ENCODE peak calls at places on chromosomes 7 and 10, in six cellular contexts. U is stomach, A is suprapubic skin, X is K562, C is GM12878, G is sigmoid colon. J is an unnamed sample.

GRCh38 chr7:117872565-117873055 is 631 bp downstream of the CTTNBP2 start:
- DNase-seq in U (no peak), X (no peak), C (no peak), A (no peak), G (peak), J (peak)

GRCh38 chr10:110818311-110819257 is 53.1 kb upstream of the PDCD4 start:
- DNase-seq in C (no peak), A (no peak), X (no peak), G (peak), U (peak), J (peak)

GRCh38 chr10:125023269-125023668 is 81.3 kb downstream of the ZRANB1 start:
- DNase-seq in U (peak), A (no peak), G (peak), C (no peak), X (no peak), J (no peak)

GRCh38 chr7:36070230-36070629 is 82.8 kb upstream of the EEPD1 start:
- DNase-seq in G (peak), X (no peak), C (no peak), U (no peak), A (no peak), J (no peak)

GRCh38 chr10:129526943-129527342 is 59.9 kb downstream of the MGMT start:
- DNase-seq in U (no peak), X (no peak), A (no peak), C (no peak), G (no peak), J (no peak)

GRCh38 chr10:6136215-6137201 is 47.7 kb downstream of the RBM17 start:
- DNase-seq in C (peak), A (no peak), G (peak), U (no peak), X (no peak), J (no peak)

GRCh38 chr7:158829342-158830210 is at the start of gene ESYT2:
- DNase-seq in X (peak), G (peak), C (peak), A (peak), U (peak), J (peak)

GRCh38 chr10:131022369-131022768 is 289.2 kb downstream of the TCERG1L start:
- DNase-seq in G (no peak), X (no peak), U (no peak), A (no peak), C (no peak), J (no peak)

GRCh38 chr7:88092676-88092999 is 127.2 kb downstream of the SRI start:
- DNase-seq in U (no peak), X (no peak), A (no peak), G (no peak), C (no peak), J (no peak)

GRCh38 chr7:69638674-69639073 is 40.4 kb downstream of the AUTS2 start:
- DNase-seq in X (no peak), G (no peak), A (no peak), U (no peak), C (no peak), J (no peak)

GRCh38 chr10:71093531-71093930 is 118.8 kb upstream of the UNC5B start:
- DNase-seq in X (no peak), G (no peak), C (no peak), A (peak), U (peak), J (no peak)

GRCh38 chr7:836429-836828 is 4.2 kb downstream of the SUN1 start:
- DNase-seq in G (peak), U (no peak), C (no peak), A (no peak), X (peak), J (no peak)

GRCh38 chr7:16951483-16952080 is 69.8 kb upstream of the AGR3 start:
- DNase-seq in U (no peak), A (no peak), X (no peak), G (no peak), C (no peak), J (no peak)

GRCh38 chr10:117198088-117198487 is 799 bp downstream of the KCNK18 start:
- DNase-seq in U (no peak), X (no peak), A (no peak), G (no peak), C (no peak), J (no peak)

GRCh38 chr7:98366562-98366938 is 34.3 kb downstream of the BAIAP2L1 start:
- DNase-seq in G (no peak), X (no peak), C (no peak), A (peak), U (peak), J (no peak)

GRCh38 chr7:10974717-10975032 is 1.0 kb downstream of the PHF14 start:
- DNase-seq in C (no peak), G (no peak), U (no peak), A (no peak), X (peak), J (no peak)

GRCh38 chr7:28804990-28805389 is 153.1 kb downstream of the TRIL start:
- DNase-seq in A (no peak), G (no peak), C (no peak), U (no peak), X (no peak), J (no peak)

GRCh38 chr10:71286521-71287294 is 32.4 kb upstream of the SLC29A3 start:
- DNase-seq in X (no peak), C (no peak), U (no peak), G (no peak), A (no peak), J (peak)

GRCh38 chr10:43888551-43888950 is 239.9 kb upstream of the ZNF32 start:
- DNase-seq in U (no peak), A (no peak), X (no peak), G (no peak), C (no peak), J (no peak)

GRCh38 chr7:3065724-3066143 is 22.1 kb upstream of the CARD11 start:
- DNase-seq in A (no peak), X (peak), G (no peak), C (no peak), U (peak), J (no peak)

GRCh38 chr7:36261019-36261754 is 108.1 kb downstream of the EEPD1 start:
- DNase-seq in A (no peak), U (no peak), C (no peak), X (no peak), G (no peak), J (no peak)

GRCh38 chr7:29915481-29916215 is 74.0 kb downstream of the SCRN1 start:
- DNase-seq in X (no peak), A (no peak), U (no peak), C (no peak), G (no peak), J (no peak)

GRCh38 chr10:17396004-17396403 is 58.4 kb downstream of the ST8SIA6 start:
- DNase-seq in X (no peak), A (no peak), U (no peak), G (no peak), C (no peak), J (no peak)

GRCh38 chr10:89792187-89792586 is 90.8 kb downstream of the KIF20B start:
- DNase-seq in X (no peak), A (no peak), U (no peak), G (no peak), C (no peak), J (no peak)

GRCh38 chr7:3301831-3302618 is 973 bp downstream of the SDK1 start:
- DNase-seq in G (peak), X (no peak), U (no peak), A (no peak), C (no peak), J (peak)

GRCh38 chr7:9600974-9601373 is 1167.6 kb downstream of the NXPH1 start:
- DNase-seq in A (no peak), X (peak), C (no peak), G (no peak), U (no peak), J (no peak)

GRCh38 chr10:67893637-67894036 is 9.2 kb downstream of the SIRT1 start:
- DNase-seq in X (no peak), G (no peak), A (no peak), U (no peak), C (no peak), J (peak)

GRCh38 chr7:6375346-6376101 is 72.2 kb downstream of the DAGLB start:
- DNase-seq in U (no peak), G (no peak), X (peak), C (no peak), A (no peak), J (no peak)

GRCh38 chr7:141460781-141461715 is 90.2 kb upstream of the AGK start:
- DNase-seq in G (no peak), X (peak), A (no peak), C (no peak), U (no peak), J (no peak)

GRCh38 chr7:106485919-106486318 is 175.0 kb downstream of the CCDC71L start:
- DNase-seq in G (no peak), X (no peak), C (no peak), A (no peak), U (no peak), J (no peak)

GRCh38 chr10:123614888-123615287 is 51.3 kb upstream of the GPR26 start:
- DNase-seq in U (peak), X (peak), G (no peak), C (no peak), A (no peak), J (peak)

GRCh38 chr7:87223666-87224065 is 4.1 kb upstream of the TMEM243 start:
- DNase-seq in C (no peak), A (no peak), X (no peak), U (no peak), G (no peak), J (no peak)

GRCh38 chr7:129271500-129272355 is 46.9 kb downstream of the AHCYL2 start:
- DNase-seq in U (peak), G (no peak), A (no peak), C (peak), X (peak), J (no peak)

GRCh38 chr7:40471891-40472290 is 337.1 kb downstream of the SUGCT start:
- DNase-seq in G (no peak), X (no peak), C (no peak), A (no peak), U (no peak), J (no peak)

GRCh38 chr7:40474790-40475680 is 340.2 kb downstream of the SUGCT start:
- DNase-seq in A (no peak), C (peak), X (no peak), G (no peak), U (no peak), J (no peak)

GRCh38 chr7:40469481-40469880 is 334.7 kb downstream of the SUGCT start:
- DNase-seq in X (no peak), A (no peak), G (no peak), C (no peak), U (no peak), J (no peak)

GRCh38 chr7:40470111-40470736 is 335.4 kb downstream of the SUGCT start:
- DNase-seq in G (no peak), U (no peak), X (no peak), C (no peak), A (no peak), J (no peak)

GRCh38 chr7:40470817-40471216 is 336.0 kb downstream of the SUGCT start:
- DNase-seq in G (no peak), A (no peak), U (no peak), C (no peak), X (no peak), J (no peak)
- H3K27ac ChIP-seq in G (no peak), A (no peak), U (no peak), C (no peak), X (no peak), J (no peak)

GRCh38 chr7:94874036-94874745 is 33.2 kb upstream of the PPP1R9A start:
- DNase-seq in X (no peak), A (no peak), G (no peak), U (no peak), C (no peak), J (no peak)
- TF ChIP-seq POLR2AphosphoS5 in X (no peak), A (no peak), G (no peak), U (no peak), C (no peak), J (no peak)

DNA sequence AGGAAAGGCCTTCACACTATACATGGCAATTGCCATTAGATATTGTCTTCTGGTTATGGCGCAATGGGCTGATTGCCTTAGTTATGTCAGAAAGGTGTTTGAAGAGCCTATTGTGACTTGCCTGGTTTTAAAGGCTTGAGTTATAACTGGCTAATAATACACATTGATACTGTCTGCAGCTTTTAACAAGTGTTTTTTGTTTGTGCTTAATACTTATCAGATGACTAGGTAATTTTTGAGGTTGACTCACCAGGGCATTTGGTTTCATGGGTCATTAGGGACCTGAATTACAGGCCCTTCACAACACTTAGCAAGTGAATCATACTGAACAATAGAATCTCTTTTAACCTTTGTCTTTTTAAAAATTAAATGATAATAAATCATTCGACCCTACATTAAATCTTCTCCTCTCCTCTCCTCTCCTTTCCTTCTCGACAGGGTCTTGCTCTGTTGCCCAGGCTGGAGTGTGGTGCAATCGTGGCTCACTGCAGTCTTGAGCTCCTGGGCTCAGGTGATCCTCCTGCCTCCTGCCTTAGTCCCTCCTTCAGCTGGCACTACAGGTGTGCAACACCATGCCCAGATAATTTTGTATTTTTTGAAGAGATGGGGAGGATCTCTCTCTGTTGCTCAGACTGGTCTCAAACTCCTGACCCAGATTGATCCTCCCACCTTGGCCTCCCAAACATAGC is 196.3 kb downstream of the JCAD start:
- DNase-seq in G (no peak), U (no peak), A (no peak), C (no peak), X (no peak), J (no peak)
- TF ChIP-seq EP300 in G (no peak), U (no peak), A (no peak), C (no peak), X (no peak), J (no peak)

GRCh38 chr10:74047871-74048270 is 50.0 kb downstream of the VCL start:
- DNase-seq in U (no peak), A (no peak), C (no peak), X (no peak), G (no peak), J (peak)
- H3K27ac ChIP-seq in U (peak), A (peak), C (no peak), X (no peak), G (peak), J (peak)

GRCh38 chr10:102583435-102584417 is 60.6 kb upstream of the TRIM8 start:
- DNase-seq in C (peak), X (peak), U (peak), A (peak), G (peak), J (peak)
- TF ChIP-seq POLR2AphosphoS5 in C (no peak), X (no peak), U (no peak), A (no peak), G (no peak), J (no peak)

DNA sequence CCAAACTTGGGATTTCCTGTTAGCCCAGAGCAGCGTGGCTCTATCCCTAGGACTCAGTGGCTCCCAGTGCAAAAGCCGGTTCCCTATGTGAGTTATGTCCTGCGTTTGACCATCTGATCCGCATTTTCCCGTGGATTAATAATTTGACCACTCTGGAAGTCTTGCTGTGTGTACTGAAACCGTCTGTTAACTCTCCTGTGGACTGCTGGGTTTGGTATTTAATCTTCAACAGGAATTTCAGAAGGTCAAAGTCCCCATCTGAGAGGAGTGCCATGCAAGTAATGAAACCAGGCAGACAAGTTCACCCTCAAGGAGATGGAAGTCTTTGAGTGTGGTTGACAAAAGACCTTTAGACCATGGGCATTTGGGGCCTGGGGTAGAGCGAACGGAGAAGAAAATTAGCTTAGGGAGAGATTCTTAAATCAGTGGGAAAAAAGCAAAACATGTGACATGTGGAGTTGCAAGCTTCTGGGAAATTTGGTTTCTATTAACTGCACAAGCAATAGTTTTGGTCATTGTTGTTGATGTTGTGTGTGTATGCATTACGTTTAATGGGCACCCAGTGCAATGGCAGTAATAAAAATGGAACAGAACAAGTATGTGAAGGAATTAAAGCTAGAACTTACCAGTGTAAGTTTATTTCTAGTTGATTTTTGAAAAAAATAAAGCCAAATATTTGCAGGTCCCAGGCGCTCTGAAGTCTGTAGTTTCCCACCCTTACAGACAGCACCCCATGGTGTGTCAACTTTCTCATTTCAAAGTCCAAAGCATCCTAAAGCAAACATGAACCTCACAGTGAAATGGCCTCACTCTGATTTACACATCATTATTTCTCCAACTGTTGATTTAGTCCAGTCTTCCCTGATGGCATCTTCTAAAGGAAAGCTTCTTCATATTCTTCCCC is 38.3 kb downstream of the LYZL1 start:
- DNase-seq in C (no peak), U (no peak), X (no peak), G (no peak), A (no peak), J (no peak)
- TF ChIP-seq EP300 in C (no peak), U (no peak), X (no peak), G (no peak), A (no peak), J (no peak)

GRCh38 chr10:69328346-69328687 is 50.0 kb downstream of the HK1 start:
- DNase-seq in U (no peak), C (no peak), G (no peak), X (no peak), A (no peak), J (no peak)

GRCh38 chr10:69329721-69330178 is 51.5 kb downstream of the HK1 start:
- DNase-seq in U (no peak), A (no peak), G (no peak), C (no peak), X (no peak), J (no peak)

GRCh38 chr10:69324583-69324982 is 46.3 kb downstream of the HK1 start:
- DNase-seq in X (no peak), A (no peak), C (no peak), G (no peak), U (no peak), J (no peak)

GRCh38 chr10:69327463-69328345 is 49.4 kb downstream of the HK1 start:
- DNase-seq in G (peak), C (no peak), X (peak), U (peak), A (peak), J (peak)

DNA sequence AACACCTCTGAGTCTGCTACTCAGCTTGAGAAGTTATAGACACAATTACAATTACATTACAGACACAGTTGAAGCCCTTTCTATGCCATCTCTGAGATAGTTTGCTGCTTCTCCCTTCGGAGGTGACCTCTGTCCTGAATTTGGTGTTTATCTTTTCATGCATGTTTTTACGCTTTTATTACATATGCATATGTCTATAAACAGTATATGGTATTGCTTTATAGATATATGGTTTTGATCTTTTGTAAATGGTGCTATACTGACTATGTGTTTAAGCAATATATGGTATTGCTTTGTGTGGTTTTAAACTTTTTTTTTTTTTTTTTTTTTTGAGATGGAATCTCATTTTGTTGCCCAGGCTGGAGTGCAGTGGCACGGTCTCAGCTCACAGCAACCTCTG is 48.4 kb downstream of the HK1 start:
- DNase-seq in X (no peak), A (no peak), C (no peak), G (no peak), U (no peak), J (no peak)
- H3K27ac ChIP-seq in X (peak), A (no peak), C (no peak), G (peak), U (peak), J (no peak)

GRCh38 chr7:70749831-70750230 is 382.1 kb upstream of the GALNT17 start:
- DNase-seq in U (no peak), X (no peak), C (no peak), A (no peak), G (no peak), J (no peak)

GRCh38 chr7:70741666-70742065 is 390.3 kb upstream of the GALNT17 start:
- DNase-seq in U (no peak), C (no peak), A (no peak), G (no peak), X (no peak), J (no peak)

GRCh38 chr7:70743531-70743930 is 388.4 kb upstream of the GALNT17 start:
- DNase-seq in U (no peak), X (no peak), C (no peak), G (no peak), A (no peak), J (no peak)

GRCh38 chr7:70739646-70740045 is 392.3 kb upstream of the GALNT17 start:
- DNase-seq in X (no peak), A (no peak), U (no peak), C (no peak), G (no peak), J (no peak)

DNA sequence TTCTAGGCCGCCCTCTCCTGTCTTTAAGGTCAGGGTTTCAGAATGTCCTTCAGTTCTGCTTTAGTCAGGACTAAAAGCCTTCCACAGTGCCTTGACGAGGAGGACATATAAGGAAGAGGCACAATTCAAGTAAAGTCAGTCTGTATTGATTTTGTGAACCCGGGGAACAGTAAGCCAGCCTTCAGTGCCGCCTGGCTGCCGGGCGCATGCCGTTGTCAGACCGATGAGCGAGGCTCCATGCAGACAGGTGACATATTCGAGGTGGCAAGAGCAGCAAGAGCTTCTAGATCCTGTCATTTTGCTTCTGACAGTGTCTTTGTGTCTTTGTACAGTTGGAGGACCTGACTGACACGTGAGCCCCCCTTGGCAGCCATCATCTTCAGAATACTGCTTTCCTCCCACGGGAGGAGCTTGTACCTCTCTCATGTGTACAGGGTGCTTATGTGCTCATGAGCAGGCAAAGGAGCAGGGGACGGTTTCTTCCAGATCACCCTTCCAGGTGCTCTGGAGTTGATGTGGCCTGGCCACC is 387.5 kb upstream of the GALNT17 start:
- DNase-seq in A (no peak), G (no peak), C (no peak), U (no peak), X (no peak), J (peak)
- TF ChIP-seq POLR2AphosphoS5 in A (no peak), G (no peak), C (no peak), U (no peak), X (no peak), J (no peak)

J was measured in upper lobe of left lung.